ENCODE peak calls at places on chromosomes 16 and 17, in eight cellular contexts. One of them, this sample, is unnamed.

GRCh38 chr17:76341301-76341700 is 12.4 kb downstream of the PRPSAP1 start:
- DNase-seq in activated T-cell treated with anti-CD3 and anti-CD28 coated beads, Interleukin-2, amount 50 U/mL, for 72 hours: no peak
- DNase-seq in NCI-H524 treated with DMSO at 0.1 percent for 48 hours: no peak
- DNase-seq in B cell: no peak
- DNase-seq in progenitor cell of endocrine pancreas: no peak
- DNase-seq in uterus: no peak
- DNase-seq in skeletal muscle cell: no peak
- DNase-seq in NCI-H187: no peak
- DNase-seq in this sample: peak; percentile 3

GRCh38 chr17:6510321-6511023 is 45.9 kb downstream of the PITPNM3 start:
- DNase-seq in activated T-cell treated with anti-CD3 and anti-CD28 coated beads, Interleukin-2, amount 50 U/mL, for 72 hours: no peak
- DNase-seq in NCI-H187: no peak
- DNase-seq in B cell: no peak
- DNase-seq in progenitor cell of endocrine pancreas: no peak
- DNase-seq in NCI-H524 treated with DMSO at 0.1 percent for 48 hours: no peak
- DNase-seq in skeletal muscle cell: no peak
- DNase-seq in uterus: no peak
- DNase-seq in this sample: peak; percentile 52

GRCh38 chr17:57637668-57638010 is 107.5 kb downstream of the CCDC182 start:
- DNase-seq in NCI-H187: no peak
- DNase-seq in activated T-cell treated with anti-CD3 and anti-CD28 coated beads, Interleukin-2, amount 50 U/mL, for 72 hours: no peak
- DNase-seq in uterus: no peak
- DNase-seq in skeletal muscle cell: no peak
- DNase-seq in B cell: no peak
- DNase-seq in progenitor cell of endocrine pancreas: no peak
- DNase-seq in NCI-H524 treated with DMSO at 0.1 percent for 48 hours: no peak
- DNase-seq in this sample: no peak

GRCh38 chr17:82287849-82288601 is 14.5 kb upstream of the CSNK1D start:
- DNase-seq in NCI-H187: peak; percentile 96
- DNase-seq in activated T-cell treated with anti-CD3 and anti-CD28 coated beads, Interleukin-2, amount 50 U/mL, for 72 hours: no peak
- DNase-seq in B cell: no peak
- DNase-seq in progenitor cell of endocrine pancreas: no peak
- DNase-seq in NCI-H524 treated with DMSO at 0.1 percent for 48 hours: no peak
- DNase-seq in uterus: peak; percentile 79
- DNase-seq in skeletal muscle cell: no peak
- DNase-seq in this sample: no peak

GRCh38 chr17:56594528-56595418 is 1.3 kb downstream of the NOG start:
- DNase-seq in NCI-H524 treated with DMSO at 0.1 percent for 48 hours: no peak
- DNase-seq in B cell: peak; percentile 43
- DNase-seq in skeletal muscle cell: no peak
- DNase-seq in NCI-H187: no peak
- DNase-seq in activated T-cell treated with anti-CD3 and anti-CD28 coated beads, Interleukin-2, amount 50 U/mL, for 72 hours: peak; percentile 53
- DNase-seq in uterus: no peak
- DNase-seq in progenitor cell of endocrine pancreas: no peak
- DNase-seq in this sample: no peak

GRCh38 chr16:53484542-53484941 is 18.5 kb downstream of the AKTIP start:
- DNase-seq in NCI-H187: no peak
- DNase-seq in uterus: no peak
- DNase-seq in skeletal muscle cell: no peak
- DNase-seq in activated T-cell treated with anti-CD3 and anti-CD28 coated beads, Interleukin-2, amount 50 U/mL, for 72 hours: no peak
- DNase-seq in B cell: no peak
- DNase-seq in progenitor cell of endocrine pancreas: no peak
- DNase-seq in NCI-H524 treated with DMSO at 0.1 percent for 48 hours: no peak
- DNase-seq in this sample: no peak

GRCh38 chr17:7929158-7930029 is at the start of gene KCNAB3:
- DNase-seq in skeletal muscle cell: peak; percentile 35
- DNase-seq in NCI-H524 treated with DMSO at 0.1 percent for 48 hours: no peak
- DNase-seq in activated T-cell treated with anti-CD3 and anti-CD28 coated beads, Interleukin-2, amount 50 U/mL, for 72 hours: peak; percentile 79
- DNase-seq in progenitor cell of endocrine pancreas: no peak
- DNase-seq in NCI-H187: no peak
- DNase-seq in uterus: peak; percentile 71
- DNase-seq in B cell: peak; percentile 44
- DNase-seq in this sample: no peak

GRCh38 chr17:12222392-12222791 is 201.7 kb downstream of the MAP2K4 start:
- DNase-seq in activated T-cell treated with anti-CD3 and anti-CD28 coated beads, Interleukin-2, amount 50 U/mL, for 72 hours: no peak
- DNase-seq in skeletal muscle cell: no peak
- DNase-seq in B cell: no peak
- DNase-seq in NCI-H187: no peak
- DNase-seq in uterus: no peak
- DNase-seq in progenitor cell of endocrine pancreas: no peak
- DNase-seq in NCI-H524 treated with DMSO at 0.1 percent for 48 hours: no peak
- DNase-seq in this sample: no peak

GRCh38 chr17:81451823-81452222 is 56.6 kb downstream of the BAHCC1 start:
- DNase-seq in NCI-H524 treated with DMSO at 0.1 percent for 48 hours: no peak
- DNase-seq in skeletal muscle cell: no peak
- DNase-seq in B cell: no peak
- DNase-seq in NCI-H187: no peak
- DNase-seq in activated T-cell treated with anti-CD3 and anti-CD28 coated beads, Interleukin-2, amount 50 U/mL, for 72 hours: no peak
- DNase-seq in progenitor cell of endocrine pancreas: no peak
- DNase-seq in uterus: no peak
- DNase-seq in this sample: no peak

GRCh38 chr17:56141046-56141839 is 12.0 kb upstream of the ANKFN1 start:
- DNase-seq in NCI-H524 treated with DMSO at 0.1 percent for 48 hours: no peak
- DNase-seq in progenitor cell of endocrine pancreas: no peak
- DNase-seq in skeletal muscle cell: peak; percentile 53
- DNase-seq in B cell: no peak
- DNase-seq in NCI-H187: no peak
- DNase-seq in activated T-cell treated with anti-CD3 and anti-CD28 coated beads, Interleukin-2, amount 50 U/mL, for 72 hours: no peak
- DNase-seq in uterus: no peak
- DNase-seq in this sample: no peak

GRCh38 chr17:41618341-41619161 is 5.8 kb downstream of the KRT17 start:
- DNase-seq in B cell: no peak
- DNase-seq in uterus: no peak
- DNase-seq in progenitor cell of endocrine pancreas: no peak
- DNase-seq in skeletal muscle cell: no peak
- DNase-seq in activated T-cell treated with anti-CD3 and anti-CD28 coated beads, Interleukin-2, amount 50 U/mL, for 72 hours: no peak
- DNase-seq in NCI-H187: no peak
- DNase-seq in NCI-H524 treated with DMSO at 0.1 percent for 48 hours: no peak
- DNase-seq in this sample: no peak

GRCh38 chr17:78915872-78916632 is 9.1 kb downstream of the TIMP2 start:
- DNase-seq in uterus: no peak
- DNase-seq in activated T-cell treated with anti-CD3 and anti-CD28 coated beads, Interleukin-2, amount 50 U/mL, for 72 hours: no peak
- DNase-seq in NCI-H524 treated with DMSO at 0.1 percent for 48 hours: no peak
- DNase-seq in progenitor cell of endocrine pancreas: no peak
- DNase-seq in NCI-H187: no peak
- DNase-seq in skeletal muscle cell: no peak
- DNase-seq in B cell: no peak
- DNase-seq in this sample: peak; percentile 74

This sample was measured in tibial artery.